ENCODE peak calls at places on chromosomes 3 and 15, in ten cellular contexts. M is psoas muscle, G is endothelial cell of umbilical vein, W is AG04450, J is fibroblast of mammary gland, Q is sigmoid colon, C is choroid plexus epithelial cell, X is heart left ventricle, H is heart right ventricle, P is cardiac muscle cell. E is an unnamed sample.

GRCh38 chr3:158936530-158937113 is 134.8 kb downstream of the MFSD1 start:
- DNase-seq in X (no peak), C (no peak), W (no peak), G (no peak), H (no peak), P (no peak), J (no peak), Q (no peak), M (no peak), E (no peak)

GRCh38 chr15:96334705-96335428 is 4.4 kb downstream of the NR2F2 start:
- DNase-seq in C (peak), M (no peak), H (no peak), Q (no peak), P (no peak), G (peak), W (no peak), J (peak), X (no peak), E (no peak)

GRCh38 chr15:66721954-66722353 is 19.9 kb downstream of the SMAD6 start:
- DNase-seq in X (no peak), C (no peak), M (no peak), G (no peak), H (no peak), W (no peak), P (no peak), J (no peak), Q (no peak), E (no peak)

GRCh38 chr15:101207867-101208288 is 44.0 kb downstream of the CHSY1 start:
- DNase-seq in J (peak), M (peak), P (no peak), G (no peak), C (peak), H (no peak), W (no peak), Q (peak), X (no peak), E (no peak)

GRCh38 chr3:188267790-188268333 is 113.9 kb downstream of the LPP start:
- DNase-seq in P (no peak), G (no peak), J (no peak), Q (no peak), X (no peak), M (no peak), C (no peak), H (no peak), W (no peak), E (no peak)

GRCh38 chr15:100733786-100734185 is 131.4 kb downstream of the ASB7 start:
- DNase-seq in Q (no peak), J (peak), M (no peak), W (no peak), C (peak), P (no peak), G (no peak), X (no peak), H (no peak), E (no peak)

GRCh38 chr3:195073866-195074860 is 196.8 kb downstream of the XXYLT1 start:
- DNase-seq in H (no peak), W (no peak), X (peak), G (no peak), M (no peak), J (no peak), P (no peak), Q (peak), C (no peak), E (peak)

GRCh38 chr3:59127071-59127470 is 77.2 kb upstream of the CFAP20DC start:
- DNase-seq in W (peak), G (no peak), Q (no peak), M (no peak), X (no peak), P (peak), J (peak), C (peak), H (no peak), E (no peak)

GRCh38 chr15:69604050-69604378 is 151.4 kb downstream of the RPLP1 start:
- DNase-seq in P (no peak), J (no peak), X (no peak), W (no peak), Q (no peak), C (peak), G (no peak), H (no peak), M (no peak), E (no peak)

GRCh38 chr3:130093741-130094391 is 12.2 kb downstream of the ALG1L2 start:
- DNase-seq in M (no peak), G (no peak), P (no peak), C (no peak), H (no peak), W (no peak), J (no peak), Q (no peak), X (no peak), E (no peak)

GRCh38 chr3:106611841-106612240 is 743.0 kb upstream of the CBLB start:
- DNase-seq in X (no peak), H (no peak), Q (no peak), G (peak), C (peak), W (no peak), P (no peak), J (peak), M (no peak), E (no peak)

GRCh38 chr3:30282052-30282708 is 324.2 kb upstream of the TGFBR2 start:
- DNase-seq in W (peak), Q (no peak), H (no peak), M (no peak), C (peak), J (peak), P (no peak), X (no peak), G (peak), E (no peak)

GRCh38 chr3:194688207-194688711 is 2.6 kb downstream of the FAM43A start:
- DNase-seq in G (peak), P (no peak), X (peak), C (peak), J (no peak), W (no peak), Q (peak), M (peak), H (peak), E (no peak)

GRCh38 chr15:26676115-26676514 is 96.8 kb downstream of the GABRB3 start:
- DNase-seq in C (no peak), W (no peak), J (no peak), X (no peak), Q (no peak), P (no peak), G (no peak), M (no peak), H (no peak), E (no peak)

GRCh38 chr3:193975072-193975535 is 160.8 kb upstream of the HES1 start:
- DNase-seq in J (no peak), W (no peak), C (no peak), X (no peak), Q (no peak), M (no peak), P (peak), G (no peak), H (no peak), E (no peak)

GRCh38 chr15:64503197-64503596 is 42.8 kb downstream of the ZNF609 start:
- DNase-seq in M (no peak), X (no peak), J (peak), C (peak), P (peak), Q (no peak), W (peak), G (peak), H (no peak), E (peak)

GRCh38 chr3:77412591-77412990 is 372.7 kb downstream of the ROBO2 start:
- DNase-seq in H (no peak), P (no peak), Q (no peak), C (no peak), G (no peak), J (no peak), M (no peak), X (no peak), W (no peak), E (no peak)

GRCh38 chr3:103195201-103195600 is 760.4 kb downstream of the ZPLD1 start:
- DNase-seq in X (no peak), W (no peak), P (no peak), H (no peak), M (no peak), J (peak), C (peak), Q (no peak), G (no peak), E (no peak)

GRCh38 chr15:89021224-89021623 is 67.0 kb upstream of the ABHD2 start:
- DNase-seq in H (no peak), G (no peak), M (no peak), C (no peak), P (no peak), W (no peak), X (no peak), Q (no peak), J (no peak), E (peak)

GRCh38 chr3:129644836-129645235 is 38.4 kb upstream of the PLXND1 start:
- DNase-seq in G (no peak), M (no peak), H (no peak), J (no peak), P (no peak), X (no peak), W (no peak), C (no peak), Q (no peak), E (no peak)

GRCh38 chr3:98884675-98885371 is 16.7 kb downstream of the DCBLD2 start:
- DNase-seq in H (no peak), C (peak), J (peak), Q (no peak), G (peak), W (no peak), X (no peak), M (no peak), P (no peak), E (no peak)

GRCh38 chr3:118587037-118587741 is 447.5 kb downstream of the IGSF11 start:
- DNase-seq in W (no peak), H (peak), C (no peak), G (no peak), X (no peak), P (peak), M (no peak), J (no peak), Q (no peak), E (no peak)

GRCh38 chr15:82551646-82552247 is 11.5 kb upstream of the RPS17 start:
- DNase-seq in C (no peak), H (no peak), M (no peak), X (no peak), P (no peak), Q (no peak), G (no peak), W (no peak), J (no peak), E (no peak)

GRCh38 chr3:85939026-85939616 is 980.3 kb downstream of the CADM2 start:
- DNase-seq in H (no peak), M (no peak), Q (no peak), W (no peak), X (no peak), P (no peak), C (peak), J (no peak), G (no peak), E (no peak)

DNA sequence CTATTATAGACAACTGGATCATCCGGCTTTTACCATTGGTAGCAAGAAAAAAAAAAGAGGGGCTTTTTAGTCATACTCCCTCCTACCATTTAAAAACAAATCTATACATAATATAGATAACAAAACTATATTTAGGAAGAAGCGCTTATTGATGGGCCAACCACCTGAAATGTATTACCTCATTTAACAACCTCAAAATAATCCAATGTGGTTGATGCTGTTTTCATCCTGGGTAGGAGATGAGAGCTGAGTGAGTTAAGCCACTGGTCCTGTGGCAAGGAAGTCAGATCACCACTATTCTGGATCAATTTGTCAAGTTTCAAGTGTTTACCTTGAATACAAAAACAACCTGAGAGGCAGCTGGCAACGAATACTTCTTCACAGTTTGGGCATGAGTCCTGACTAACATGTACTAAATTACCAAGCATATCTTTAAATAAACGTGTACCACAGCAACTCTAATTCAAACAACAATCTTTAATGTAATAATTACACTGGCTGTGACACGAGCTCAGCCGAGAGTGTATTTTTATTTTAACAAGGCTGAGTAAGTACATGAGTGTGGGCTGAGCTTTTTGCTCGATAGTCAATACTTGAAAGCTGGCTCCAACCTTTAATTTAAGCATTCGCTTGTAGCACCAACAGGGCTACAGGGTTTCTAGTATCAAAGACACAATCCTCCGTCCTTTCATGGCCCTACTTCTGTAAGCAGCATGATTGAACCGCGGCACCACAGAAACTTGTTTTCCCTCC is 93.7 kb upstream of the ICE2 start:
- DNase-seq in W (no peak), M (no peak), C (no peak), X (no peak), Q (no peak), G (no peak), J (no peak), H (no peak), P (no peak), E (no peak)
- H3K4me3 ChIP-seq in W (no peak), M (no peak), C (no peak), X (no peak), Q (no peak), G (no peak), J (no peak), H (no peak), P (no peak), E (no peak)

GRCh38 chr3:87088984-87089841 is 98.3 kb upstream of the VGLL3 start:
- DNase-seq in C (peak), M (peak), G (peak), H (peak), P (no peak), Q (peak), J (peak), X (peak), W (peak), E (peak)

GRCh38 chr3:87082806-87083440 is 92.0 kb upstream of the VGLL3 start:
- DNase-seq in X (no peak), J (peak), P (peak), G (peak), M (no peak), W (peak), Q (no peak), C (peak), H (peak), E (peak)

GRCh38 chr3:87084868-87085267 is 93.9 kb upstream of the VGLL3 start:
- DNase-seq in P (no peak), G (no peak), J (no peak), Q (no peak), M (no peak), C (peak), H (no peak), X (no peak), W (no peak), E (no peak)

GRCh38 chr3:87088366-87088983 is 97.5 kb upstream of the VGLL3 start:
- DNase-seq in X (no peak), G (no peak), J (no peak), M (peak), W (no peak), Q (peak), P (no peak), H (no peak), C (peak), E (no peak)
- H3K4me3 ChIP-seq in X (peak), G (peak), J (peak), M (peak), W (peak), Q (peak), P (no peak), H (peak), C (peak), E (peak)

GRCh38 chr3:110149763-110150162 is 812.4 kb upstream of the DPPA4 start:
- DNase-seq in Q (no peak), J (no peak), G (no peak), X (no peak), W (no peak), H (no peak), M (no peak), C (peak), P (no peak), E (no peak)
- H3K4me3 ChIP-seq in Q (no peak), J (no peak), G (no peak), X (no peak), W (no peak), H (no peak), M (no peak), C (no peak), P (no peak), E (no peak)

GRCh38 chr3:139388077-139388476 is 1.4 kb downstream of the COPB2 start:
- DNase-seq in G (no peak), Q (no peak), M (no peak), X (no peak), J (no peak), P (no peak), C (no peak), H (no peak), W (no peak), E (no peak)
- H3K4me3 ChIP-seq in G (peak), Q (no peak), M (peak), X (peak), J (peak), P (peak), C (peak), H (peak), W (peak), E (no peak)

GRCh38 chr3:122682016-122682374 is 1.4 kb downstream of the PARP14 start:
- DNase-seq in M (no peak), Q (no peak), G (no peak), H (no peak), J (no peak), P (no peak), C (no peak), X (no peak), W (no peak), E (no peak)
- H3K4me3 ChIP-seq in M (peak), Q (peak), G (peak), H (peak), J (peak), P (no peak), C (peak), X (peak), W (peak), E (peak)

DNA sequence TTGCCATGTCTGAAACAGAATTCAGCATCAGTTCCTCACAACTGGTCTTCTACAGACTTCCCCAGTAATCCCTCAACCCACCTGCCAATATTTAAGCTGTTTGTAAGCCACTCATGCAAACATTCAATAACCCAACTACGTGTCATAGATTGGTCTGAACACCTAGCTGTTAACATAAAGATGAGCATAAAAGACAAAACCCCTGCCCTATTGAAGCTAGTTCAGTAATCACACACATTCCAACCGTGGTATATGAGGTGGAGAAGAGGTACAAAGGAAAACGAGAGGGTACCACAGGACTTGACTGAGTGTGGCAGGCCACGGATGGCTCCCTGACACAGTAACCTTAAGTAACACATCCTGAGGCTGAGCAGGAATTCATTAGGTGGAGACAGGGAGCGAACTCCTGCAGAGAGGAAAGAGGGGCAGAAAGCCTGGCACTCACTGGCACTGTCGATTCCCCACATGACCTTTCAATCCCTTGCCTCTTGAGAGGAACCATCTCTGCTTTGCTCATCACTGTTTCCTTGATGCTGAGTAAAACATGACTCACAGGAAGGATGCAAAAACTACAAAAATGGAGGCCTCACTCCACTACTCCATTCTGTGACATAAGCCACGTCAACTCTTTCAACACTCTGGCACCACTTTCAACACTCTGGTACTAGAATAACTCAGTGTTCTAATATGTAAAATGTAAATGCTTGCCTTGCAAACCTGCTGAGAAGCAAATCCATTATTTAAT is 31.3 kb downstream of the RPN1 start:
- DNase-seq in G (peak), P (no peak), J (peak), W (peak), C (peak), M (no peak), H (no peak), X (no peak), Q (no peak), E (no peak)
- H3K4me3 ChIP-seq in G (no peak), P (no peak), J (no peak), W (no peak), C (no peak), M (peak), H (peak), X (no peak), Q (no peak), E (no peak)

GRCh38 chr3:25870452-25870851 is 80.6 kb downstream of the OXSM start:
- DNase-seq in W (no peak), C (peak), G (no peak), P (no peak), M (no peak), X (no peak), H (no peak), Q (no peak), J (peak), E (no peak)
- H3K4me3 ChIP-seq in W (no peak), C (no peak), G (no peak), P (no peak), M (no peak), X (no peak), H (no peak), Q (no peak), J (no peak), E (no peak)

GRCh38 chr15:90882781-90883525 is 1.4 kb upstream of the FES start:
- DNase-seq in J (no peak), M (no peak), Q (no peak), X (peak), H (no peak), W (no peak), G (no peak), P (no peak), C (no peak), E (no peak)

GRCh38 chr15:90885432-90886290 is 1.4 kb downstream of the FES start:
- DNase-seq in M (peak), Q (peak), W (peak), X (peak), C (peak), J (peak), G (peak), P (peak), H (peak), E (peak)

GRCh38 chr15:90884719-90885431 is 571 bp downstream of the FES start:
- DNase-seq in X (no peak), J (no peak), H (no peak), C (no peak), W (no peak), P (no peak), M (no peak), Q (no peak), G (peak), E (no peak)

GRCh38 chr15:90883526-90883931 is 775 bp upstream of the FES start:
- DNase-seq in J (no peak), C (no peak), M (no peak), W (no peak), H (no peak), G (peak), X (no peak), Q (no peak), P (no peak), E (no peak)

GRCh38 chr15:90883971-90884718 is at the start of gene FES:
- DNase-seq in C (peak), J (no peak), Q (peak), X (peak), G (peak), W (no peak), H (peak), M (peak), P (peak), E (peak)
- H3K4me3 ChIP-seq in C (peak), J (peak), Q (peak), X (peak), G (peak), W (peak), H (peak), M (peak), P (no peak), E (peak)

DNA sequence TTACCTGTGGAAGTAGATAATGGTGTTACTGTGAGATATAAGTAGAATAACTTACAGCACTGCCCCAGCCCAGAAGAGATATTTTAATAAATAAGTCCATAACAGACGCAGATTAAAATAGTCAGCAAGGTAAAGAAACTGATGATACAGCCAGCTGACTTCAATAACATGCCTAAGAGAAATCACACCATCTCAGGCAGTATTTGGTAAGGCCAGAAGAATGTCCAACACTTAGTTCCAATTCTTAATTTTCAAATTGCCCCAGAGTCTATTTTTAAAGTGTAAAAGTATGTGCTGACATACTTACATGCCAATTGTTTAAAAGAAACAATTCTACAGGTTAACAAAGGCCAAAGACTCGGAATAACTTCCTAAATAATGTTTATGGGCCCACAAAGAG is 1.6 kb downstream of the GNB4 start:
- DNase-seq in C (peak), J (peak), G (no peak), Q (no peak), H (no peak), P (no peak), M (no peak), W (no peak), X (no peak), E (no peak)
- H3K4me3 ChIP-seq in C (peak), J (peak), G (peak), Q (peak), H (peak), P (peak), M (peak), W (peak), X (peak), E (peak)

DNA sequence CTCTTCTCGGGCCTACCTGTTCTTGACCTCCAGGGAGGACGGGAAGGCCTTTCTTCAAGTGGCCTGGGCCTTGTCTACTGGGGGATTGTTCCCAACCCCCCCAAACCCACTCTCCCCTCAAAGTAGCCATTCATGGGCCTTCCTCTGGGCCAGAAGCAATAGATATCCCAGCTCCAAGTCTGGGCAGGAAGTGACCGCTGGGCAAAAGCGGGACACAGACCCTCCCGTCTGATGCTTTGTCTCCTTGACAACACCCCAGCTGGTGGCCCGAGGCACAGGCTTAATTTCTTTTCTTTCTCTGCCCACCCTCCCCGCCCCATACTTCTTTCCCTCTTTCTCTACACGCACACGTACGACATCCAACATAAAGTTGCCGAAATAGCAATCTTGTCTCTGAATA is 41.4 kb upstream of the FEZF2 start:
- DNase-seq in M (no peak), W (no peak), X (no peak), P (no peak), G (no peak), Q (no peak), H (no peak), C (no peak), J (no peak), E (no peak)
- H3K4me3 ChIP-seq in M (no peak), W (no peak), X (no peak), P (no peak), G (no peak), Q (no peak), H (no peak), C (no peak), J (no peak), E (no peak)

E was measured in uterus.